ENCODE peak calls at places on chromosomes 12 and 14, in six cellular contexts. D is left ventricle myocardium inferior, T is GM10248, K is A549, W is AG09319, P is nephron progenitor cell. C is an unnamed sample.

GRCh38 chr12:22276313-22276712 is 58.2 kb downstream of the ST8SIA1 start:
- DNase-seq in D (no peak), T (no peak), K (no peak), W (no peak), P (no peak), C (no peak)

GRCh38 chr14:65993996-65994395 is 492.2 kb upstream of the CCDC196 start:
- DNase-seq in D (no peak), T (no peak), K (no peak), W (no peak), P (no peak), C (no peak)

GRCh38 chr12:2179953-2180736 is 127.4 kb downstream of the CACNA1C start:
- DNase-seq in D (peak), T (no peak), K (peak), W (peak), P (no peak), C (no peak)

GRCh38 chr12:130827432-130827831 is 11.6 kb downstream of the STX2 start:
- DNase-seq in D (no peak), T (no peak), K (no peak), W (no peak), P (no peak), C (no peak)

GRCh38 chr14:97180304-97181200 is 383.4 kb downstream of the VRK1 start:
- DNase-seq in D (no peak), T (no peak), K (peak), W (no peak), P (no peak), C (no peak)

GRCh38 chr14:46259536-46259935 is 392.0 kb downstream of the RPL10L start:
- DNase-seq in D (no peak), T (no peak), K (no peak), W (no peak), P (peak), C (peak)

GRCh38 chr12:107318804-107319535 is 225.6 kb upstream of the CRY1 start:
- DNase-seq in D (no peak), T (no peak), K (no peak), W (no peak), P (peak), C (peak)

GRCh38 chr12:68559984-68560822 is 50.5 kb upstream of the RAP1B start:
- DNase-seq in D (peak), T (no peak), K (no peak), W (no peak), P (no peak), C (no peak)

GRCh38 chr14:53894456-53894855 is 62.2 kb downstream of the BMP4 start:
- DNase-seq in D (no peak), T (peak), K (no peak), W (peak), P (no peak), C (no peak)

GRCh38 chr12:29398495-29398894 is 17.5 kb upstream of the ERGIC2 start:
- DNase-seq in D (no peak), T (peak), K (no peak), W (no peak), P (no peak), C (no peak)

GRCh38 chr14:34873591-34874385 is 1.4 kb downstream of the BAZ1A start:
- DNase-seq in D (peak), T (peak), K (peak), W (no peak), P (peak), C (peak)

GRCh38 chr14:73786942-73787759 is 64.5 kb upstream of the PTGR2 start:
- DNase-seq in D (peak), T (peak), K (no peak), W (no peak), P (peak), C (peak)

GRCh38 chr12:42234970-42235369 is 3.1 kb downstream of the YAF2 start:
- DNase-seq in D (no peak), T (no peak), K (no peak), W (no peak), P (no peak), C (no peak)

GRCh38 chr12:46268617-46269428 is at the start of gene SLC38A1:
- DNase-seq in D (peak), T (peak), K (peak), W (peak), P (peak), C (peak)
- TF ChIP-seq CTCF in D (no peak), T (no peak), K (no peak), W (no peak), P (no peak), C (no peak)

DNA sequence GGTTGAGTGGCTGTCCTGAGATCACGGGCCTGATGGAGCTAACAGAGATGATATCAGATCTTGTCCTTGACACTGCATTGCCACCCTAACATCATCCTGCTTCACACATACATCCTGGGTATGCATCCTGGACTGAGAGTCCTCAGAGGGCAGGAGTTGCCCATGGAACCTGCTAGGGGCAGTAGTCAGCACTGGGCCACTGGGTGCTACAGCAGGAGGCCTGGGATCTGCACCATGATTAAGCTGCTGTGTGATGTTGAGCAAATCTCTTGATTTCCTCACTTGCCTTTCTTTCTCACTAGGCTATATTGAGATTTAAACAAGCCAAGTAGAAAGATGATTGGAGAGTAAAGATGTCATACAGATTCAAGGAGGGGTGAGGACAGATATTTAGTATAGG is 22.1 kb upstream of the EIF4B start:
- DNase-seq in D (no peak), T (no peak), K (no peak), W (no peak), P (no peak), C (peak)
- TF ChIP-seq CTCF in D (no peak), T (no peak), K (peak), W (no peak), P (no peak), C (no peak)

DNA sequence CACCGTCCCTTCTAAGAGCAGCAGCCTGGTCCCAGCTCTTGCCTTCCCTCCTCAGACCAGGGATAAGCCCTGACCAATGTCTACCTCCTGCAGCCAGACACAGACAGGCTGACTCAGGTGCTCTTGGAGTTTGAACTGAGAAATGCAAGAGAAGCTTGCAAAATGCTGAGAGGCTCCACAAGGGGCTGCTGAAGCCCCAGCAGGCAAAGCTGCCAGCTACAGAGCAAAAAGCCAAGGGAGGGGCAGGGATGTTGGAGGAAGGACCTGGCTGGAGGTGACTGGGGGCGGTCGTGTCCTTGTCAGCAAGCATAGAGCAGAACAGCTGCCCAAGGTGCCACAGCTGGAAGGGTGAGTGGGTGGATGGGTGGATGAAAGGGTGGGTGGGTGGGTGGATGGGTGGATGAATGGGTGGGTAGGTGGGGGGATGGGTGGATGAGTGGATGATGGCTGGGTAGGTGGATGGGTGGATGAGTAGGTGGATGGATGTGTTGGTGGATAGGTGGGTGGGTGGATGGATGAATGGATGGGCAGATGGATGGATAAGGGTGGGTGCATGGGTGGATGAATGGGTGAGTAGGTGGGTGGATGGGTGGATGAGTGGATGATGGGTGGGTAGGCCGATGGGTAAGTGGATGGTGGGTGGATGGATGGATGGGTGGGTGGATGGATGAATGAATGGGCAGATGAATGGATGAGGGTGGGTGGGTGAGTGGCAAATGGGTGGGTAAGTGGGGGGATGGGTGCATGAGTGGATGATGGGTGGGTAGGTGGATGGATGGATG is 4.0 kb upstream of the INF2 start:
- DNase-seq in D (no peak), T (no peak), K (no peak), W (no peak), P (no peak), C (no peak)
- TF ChIP-seq CTCF in D (no peak), T (no peak), K (no peak), W (no peak), P (no peak), C (no peak)

GRCh38 chr12:28237423-28237822 is 47.2 kb downstream of the CCDC91 start:
- DNase-seq in D (no peak), T (no peak), K (no peak), W (no peak), P (no peak), C (peak)
- TF ChIP-seq CTCF in D (no peak), T (no peak), K (no peak), W (no peak), P (no peak), C (no peak)

GRCh38 chr12:121894633-121895032 is 6.0 kb downstream of the PSMD9 start:
- DNase-seq in D (no peak), T (no peak), K (peak), W (no peak), P (peak), C (no peak)
- TF ChIP-seq CTCF in D (peak), T (peak), K (peak), W (no peak), P (peak), C (peak)

GRCh38 chr12:3201741-3202500 is 124.7 kb downstream of the TSPAN9 start:
- DNase-seq in D (peak), T (no peak), K (no peak), W (no peak), P (no peak), C (no peak)
- TF ChIP-seq CTCF in D (peak), T (no peak), K (no peak), W (no peak), P (no peak), C (no peak)

DNA sequence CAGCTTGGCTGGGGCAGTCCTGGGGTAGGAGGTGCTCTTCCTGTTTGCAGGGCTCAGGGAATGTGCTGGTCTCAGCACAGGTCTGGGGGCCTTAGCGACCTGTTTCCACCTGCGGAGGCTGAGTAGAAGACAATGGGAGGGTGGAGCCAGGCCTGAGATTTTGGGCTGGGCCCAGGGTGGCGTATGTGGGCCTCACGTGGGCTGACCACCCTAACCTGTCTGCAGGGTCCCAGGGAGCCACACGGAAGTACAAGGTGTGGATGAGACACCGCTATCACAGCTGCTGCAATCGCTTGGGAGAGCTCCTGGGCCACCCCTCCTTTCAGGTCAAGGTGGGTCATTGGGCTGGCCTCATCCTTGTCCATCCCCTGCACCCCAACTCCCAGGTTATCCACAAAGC is 1.1 kb downstream of the NOC4L start:
- DNase-seq in D (no peak), T (no peak), K (no peak), W (no peak), P (no peak), C (no peak)
- TF ChIP-seq CTCF in D (no peak), T (no peak), K (no peak), W (no peak), P (no peak), C (no peak)

DNA sequence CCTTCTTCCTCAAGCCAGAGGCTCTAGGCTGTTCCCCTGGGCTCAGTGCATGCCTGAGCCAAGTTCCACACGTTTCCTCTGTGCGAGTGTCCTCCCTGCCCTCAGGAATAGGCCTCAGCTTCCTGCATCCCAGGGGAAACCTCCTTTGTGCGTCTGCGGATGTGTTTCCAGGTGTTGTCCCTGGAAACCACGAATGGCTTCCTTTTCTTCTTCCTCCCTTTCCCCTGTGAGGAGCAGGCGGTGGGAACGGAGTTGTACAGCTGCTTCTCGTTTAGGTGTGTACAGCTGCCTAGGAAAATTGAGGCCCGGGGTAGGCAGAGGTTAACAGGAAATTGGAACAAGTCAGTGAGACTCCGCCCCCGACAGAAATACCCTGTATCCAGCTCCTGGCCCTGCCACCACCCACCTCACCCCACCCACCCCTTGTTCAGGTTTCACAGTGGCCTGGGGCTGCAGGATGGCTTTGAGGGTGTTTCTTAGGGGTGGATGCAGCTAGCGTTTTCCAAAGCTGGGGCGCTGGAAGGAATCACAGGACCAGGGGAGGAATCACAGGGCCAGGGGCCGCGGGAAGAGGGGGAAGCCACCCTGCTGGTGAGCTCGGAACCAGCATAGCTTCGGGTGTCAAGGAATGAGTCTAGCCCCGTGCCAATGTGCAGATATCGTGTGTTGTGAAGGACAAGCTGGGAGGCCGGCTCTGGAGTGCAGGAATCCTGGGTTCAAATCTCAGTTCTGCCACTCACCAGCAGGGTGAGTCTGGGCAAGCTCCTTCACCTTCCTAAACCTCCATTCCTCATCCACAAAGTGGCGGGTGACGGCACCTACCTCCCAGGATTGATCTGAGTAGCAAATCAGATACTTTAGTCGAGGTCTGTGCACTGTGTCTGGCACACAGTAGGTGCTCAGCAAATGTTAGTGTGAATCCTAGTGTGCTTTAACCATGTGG is 53.8 kb upstream of the RIN3 start:
- DNase-seq in D (peak), T (no peak), K (no peak), W (no peak), P (no peak), C (no peak)
- TF ChIP-seq CTCF in D (peak), T (no peak), K (no peak), W (no peak), P (no peak), C (no peak)

GRCh38 chr12:100061814-100062213 is 77.1 kb upstream of the ANKS1B start:
- DNase-seq in D (no peak), T (no peak), K (no peak), W (no peak), P (no peak), C (no peak)

DNA sequence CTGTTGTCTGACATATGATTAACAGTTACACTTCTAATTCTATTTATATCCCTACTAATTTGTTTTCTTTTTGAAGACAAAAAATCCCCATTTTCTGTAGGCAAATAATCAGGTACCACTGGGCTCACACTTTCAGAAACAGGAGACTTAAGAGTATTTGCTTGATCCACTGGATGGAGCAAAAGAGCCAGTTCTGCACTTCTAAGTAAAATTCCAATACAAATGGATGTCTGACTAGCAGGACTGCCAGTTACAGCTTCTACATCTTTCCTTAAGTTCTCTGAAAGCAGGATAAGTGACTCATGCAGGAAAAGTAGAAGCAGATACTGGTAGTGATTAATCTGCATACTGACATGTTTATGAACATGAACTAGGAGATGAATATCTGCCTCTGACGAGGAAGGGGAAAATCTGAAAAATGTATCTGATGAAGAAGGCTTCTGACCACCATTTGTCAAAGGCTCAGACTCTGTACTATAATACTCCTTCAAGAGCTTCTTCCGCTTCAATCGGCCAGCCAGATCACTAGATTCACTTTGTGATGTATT is 73.8 kb upstream of the ANKS1B start:
- DNase-seq in D (no peak), T (peak), K (no peak), W (peak), P (no peak), C (no peak)
- TF ChIP-seq CTCF in D (no peak), T (peak), K (no peak), W (peak), P (no peak), C (no peak)